ENCODE peak calls at places on chromosomes 7 and 10, in six cellular contexts. K is GM06990, H is esophagus squamous epithelium, R is neural progenitor cell, D is PC-9, B is heart left ventricle. T is an unnamed sample.

GRCh38 chr10:24462889-24463552 is 254.1 kb downstream of the KIAA1217 start:
- DNase-seq in K (no peak), H (no peak), R (no peak), D (no peak), B (no peak), T (no peak)

GRCh38 chr7:918441-919113 is 35.9 kb downstream of the ADAP1 start:
- DNase-seq in K (no peak), H (no peak), R (no peak), D (no peak), B (peak; percentile 4), T (no peak)

GRCh38 chr10:11113156-11113555 is 95.5 kb downstream of the CELF2 start:
- DNase-seq in K (no peak), H (no peak), R (no peak), D (no peak), B (no peak), T (no peak)

GRCh38 chr7:25862254-25862992 is 289.6 kb upstream of the NFE2L3 start:
- DNase-seq in K (peak; percentile 98), H (peak; percentile 90), R (peak; percentile 100), D (peak; percentile 89), B (peak; percentile 80), T (peak; percentile 100)

GRCh38 chr7:108226723-108227359 is 96.7 kb upstream of the LAMB4 start:
- DNase-seq in K (no peak), H (no peak), R (no peak), D (no peak), B (no peak), T (peak; percentile 76)

GRCh38 chr7:134472572-134473242 is 13.8 kb upstream of the AKR1B1 start:
- DNase-seq in K (no peak), H (no peak), R (no peak), D (no peak), B (no peak), T (no peak)

GRCh38 chr10:16014469-16014868 is 154.2 kb upstream of the MINDY3 start:
- DNase-seq in K (no peak), H (no peak), R (peak; percentile 11), D (no peak), B (no peak), T (no peak)

GRCh38 chr10:128178319-128178937 is 52.2 kb upstream of the MKI67 start:
- DNase-seq in K (peak; percentile 6), H (no peak), R (peak; percentile 64), D (peak; percentile 3), B (no peak), T (no peak)

GRCh38 chr7:142030294-142030693 is 34.6 kb downstream of the MGAM start:
- DNase-seq in K (no peak), H (no peak), R (peak; percentile 7), D (no peak), B (no peak), T (peak; percentile 19)

GRCh38 chr7:73539709-73540108 is 17.6 kb upstream of the BAZ1B start:
- DNase-seq in K (no peak), H (no peak), R (no peak), D (no peak), B (no peak), T (no peak)

GRCh38 chr10:12638103-12638502 is 288.8 kb downstream of the CAMK1D start:
- DNase-seq in K (no peak), H (no peak), R (peak; percentile 44), D (no peak), B (no peak), T (no peak)

GRCh38 chr7:75967055-75967454 is 27.3 kb downstream of the TMEM120A start:
- DNase-seq in K (no peak), H (no peak), R (no peak), D (no peak), B (no peak), T (no peak)

GRCh38 chr10:6842722-6843121 is 262.6 kb upstream of the PRKCQ start:
- DNase-seq in K (no peak), H (no peak), R (no peak), D (no peak), B (no peak), T (no peak)

GRCh38 chr10:37671802-37672201 is 185.6 kb downstream of the ZNF248 start:
- DNase-seq in K (no peak), H (no peak), R (no peak), D (no peak), B (no peak), T (no peak)

GRCh38 chr10:23314835-23315239 is 29.8 kb downstream of the C10orf67 start:
- DNase-seq in K (no peak), H (no peak), R (peak; percentile 80), D (peak; percentile 45), B (peak; percentile 51), T (peak; percentile 71)

GRCh38 chr7:122143376-122143750 is 686 bp downstream of the AASS start:
- DNase-seq in K (peak; percentile 25), H (no peak), R (peak; percentile 47), D (no peak), B (peak; percentile 10), T (no peak)

GRCh38 chr7:25090374-25090773 is 34.7 kb downstream of the CYCS start:
- DNase-seq in K (no peak), H (no peak), R (no peak), D (no peak), B (no peak), T (no peak)

GRCh38 chr7:135710417-135711138 is 17.4 kb downstream of the SLC13A4 start:
- DNase-seq in K (no peak), H (no peak), R (peak; percentile 52), D (no peak), B (no peak), T (no peak)

GRCh38 chr10:10500941-10501340 is 516.7 kb upstream of the CELF2 start:
- DNase-seq in K (no peak), H (no peak), R (no peak), D (no peak), B (no peak), T (no peak)

GRCh38 chr7:28068811-28069216 is 111.8 kb downstream of the JAZF1 start:
- DNase-seq in K (no peak), H (no peak), R (no peak), D (no peak), B (no peak), T (no peak)

GRCh38 chr7:98107313-98107691 is 640 bp downstream of the LMTK2 start:
- DNase-seq in K (no peak), H (no peak), R (peak; percentile 57), D (no peak), B (no peak), T (no peak)

DNA sequence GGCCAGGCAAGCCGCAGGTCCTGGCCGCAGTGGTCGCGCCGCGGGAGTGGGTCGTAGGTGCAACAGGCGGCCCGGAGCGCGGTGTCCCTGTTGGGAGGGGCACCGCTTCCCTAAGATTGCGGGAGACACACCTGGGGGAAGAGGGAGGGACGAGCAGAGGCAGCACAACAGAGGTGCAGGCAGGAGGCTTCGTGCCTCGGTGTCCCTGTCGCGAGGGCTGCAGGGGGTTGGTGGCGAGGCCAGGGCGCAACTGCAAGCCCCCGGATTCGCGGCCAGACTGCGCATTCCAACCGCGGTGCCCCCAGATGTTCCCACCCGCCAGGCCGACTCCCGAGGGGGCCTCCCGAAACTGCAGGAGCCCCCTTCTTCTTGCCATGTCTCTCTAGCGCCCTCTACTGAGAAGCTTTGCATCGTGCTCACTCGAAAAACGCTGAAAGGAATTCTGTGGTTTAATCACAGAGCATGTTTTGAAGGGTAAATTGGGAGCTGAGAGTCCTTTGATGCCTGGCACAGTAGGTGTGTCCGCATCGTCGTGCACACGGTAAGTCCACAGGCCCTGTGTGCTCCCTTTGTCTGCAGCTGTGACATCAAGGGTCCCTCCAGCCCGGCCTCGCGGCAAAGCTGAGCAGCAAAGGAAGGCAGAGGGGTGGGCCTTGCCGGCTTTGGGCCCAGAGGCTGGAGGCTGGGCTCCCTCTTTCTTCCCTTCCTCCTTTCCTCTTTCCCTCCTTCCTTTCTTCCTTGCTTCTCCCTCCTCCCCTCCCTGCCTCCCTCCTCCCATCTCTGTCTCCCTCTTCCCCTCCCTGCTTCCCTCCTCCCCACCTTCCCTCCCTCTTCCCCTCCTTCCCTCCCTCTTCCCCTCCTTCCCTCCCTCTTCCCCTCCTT is 6.2 kb upstream of the MBL2 start:
- DNase-seq in K (no peak), H (no peak), R (peak; percentile 49), D (no peak), B (no peak), T (no peak)
- H3K4me3 ChIP-seq in K (no peak overlapping the region), H (no peak overlapping the region), R (no peak overlapping the region), D (no peak overlapping the region), B (no peak overlapping the region), T (no peak overlapping the region)

DNA sequence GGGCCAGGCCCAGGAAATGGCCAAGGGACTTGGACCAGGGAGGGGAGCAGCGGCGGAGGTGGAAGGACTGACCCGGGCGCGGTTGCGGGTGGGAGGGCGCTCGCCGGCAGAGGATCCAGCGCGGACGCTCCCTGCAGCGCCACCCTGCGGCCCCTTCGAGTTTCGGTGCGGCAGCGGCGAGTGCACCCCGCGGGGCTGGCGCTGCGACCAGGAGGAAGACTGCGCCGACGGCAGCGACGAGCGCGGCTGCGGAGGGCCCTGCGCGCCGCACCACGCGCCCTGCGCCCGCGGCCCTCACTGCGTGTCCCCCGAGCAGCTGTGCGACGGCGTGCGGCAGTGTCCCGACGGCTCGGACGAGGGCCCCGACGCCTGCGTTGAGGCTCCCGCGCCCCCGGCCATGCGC is 16.8 kb upstream of the ZNF467 start:
- DNase-seq in K (no peak), H (no peak), R (peak; percentile 86), D (no peak), B (peak; percentile 52), T (no peak)
- TF ChIP-seq CTCF in K (peak; percentile 32), H (peak; percentile 63), R (peak; percentile 75), D (no peak), B (peak; percentile 35), T (peak; percentile 50)

GRCh38 chr10:17217661-17218306 is 10.3 kb upstream of the VIM start:
- DNase-seq in K (no peak), H (no peak), R (no peak), D (no peak), B (no peak), T (no peak)

GRCh38 chr10:17215782-17216122 is 12.3 kb upstream of the VIM start:
- DNase-seq in K (no peak), H (no peak), R (no peak), D (no peak), B (no peak), T (no peak)

GRCh38 chr10:17214991-17215781 is 12.9 kb upstream of the VIM start:
- DNase-seq in K (no peak), H (no peak), R (no peak), D (no peak), B (no peak), T (no peak)

GRCh38 chr10:17216901-17217395 is 11.1 kb upstream of the VIM start:
- DNase-seq in K (no peak), H (no peak), R (no peak), D (no peak), B (no peak), T (no peak)

DNA sequence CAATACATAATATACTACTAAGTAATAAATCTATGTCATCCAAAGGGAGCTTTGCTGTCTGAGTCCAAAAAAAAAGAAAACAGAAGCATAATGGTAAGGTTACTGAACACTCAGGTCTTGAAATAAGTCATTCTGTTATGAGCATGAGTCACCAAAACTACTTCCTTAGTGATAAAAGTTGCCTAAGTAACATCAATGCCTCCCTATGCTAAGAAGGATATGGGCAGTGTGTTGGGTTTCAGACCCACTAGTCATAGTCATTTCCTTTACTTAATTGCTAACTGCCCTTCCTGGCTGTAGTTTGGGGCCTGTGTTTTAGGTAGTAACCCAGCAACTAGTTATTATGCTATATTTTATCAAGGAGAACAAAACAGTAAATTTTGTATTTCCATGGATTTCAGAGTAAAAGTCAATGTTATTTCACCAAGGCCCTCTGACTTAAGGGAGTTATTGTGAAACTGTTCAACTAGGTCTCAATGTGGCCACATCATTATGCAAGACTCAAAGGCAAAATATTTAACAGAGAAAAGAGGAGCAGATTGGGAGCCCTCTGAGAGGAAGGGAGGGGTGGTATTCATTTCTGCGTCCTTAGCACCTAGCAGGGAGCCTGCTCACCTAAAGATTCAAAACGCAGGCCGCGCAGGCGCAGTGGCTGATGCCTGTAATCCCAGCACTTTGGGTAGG is 11.7 kb upstream of the VIM start:
- DNase-seq in K (peak; percentile 78), H (no peak), R (no peak), D (peak; percentile 29), B (no peak), T (peak; percentile 98)
- H3K4me3 ChIP-seq in K (no peak overlapping the region), H (no peak overlapping the region), R (no peak overlapping the region), D (no peak overlapping the region), B (no peak overlapping the region), T (no peak overlapping the region)

GRCh38 chr7:66894463-66895080 is 26.5 kb upstream of the TMEM248 start:
- DNase-seq in K (no peak), H (no peak), R (peak; percentile 77), D (no peak), B (no peak), T (no peak)
- TF ChIP-seq CTCF in K (peak; percentile 30), H (peak; percentile 22), R (peak; percentile 42), D (no peak), B (peak; percentile 17), T (peak; percentile 24)

T was measured in epithelial cell of proximal tubule.